ENCODE peak calls at places on chromosome 9, in nine cellular contexts. One of them, this sample, is unnamed.

GRCh38 chr9:89026878-89027277 is 35.6 kb downstream of the S1PR3 start:
- DNase-seq in heart left ventricle: no peak
- DNase-seq in CD4-positive, alpha-beta memory T cell: no peak
- DNase-seq in stromal cell of bone marrow: no peak
- DNase-seq in HFFc6: no peak
- DNase-seq in Ammon's horn: no peak
- DNase-seq in stimulated activated CD4-positive, alpha-beta T cell treated with anti-CD3 and anti-CD28 coated beads, Interleukin-15, amount 100 ng/mL, for 24 hours: no peak
- DNase-seq in ELR: no peak
- DNase-seq in stimulated activated CD8-positive, alpha-beta memory T cell treated with anti-CD3 and anti-CD28 coated beads, Interleukin-4, amount 100 ng/mL, for 1 hour: no peak
- DNase-seq in this sample: no peak

GRCh38 chr9:113564804-113565237 is 101.3 kb downstream of the RGS3 start:
- DNase-seq in heart left ventricle: peak
- DNase-seq in CD4-positive, alpha-beta memory T cell: no peak
- DNase-seq in stromal cell of bone marrow: peak
- DNase-seq in HFFc6: peak
- DNase-seq in Ammon's horn: peak
- DNase-seq in stimulated activated CD4-positive, alpha-beta T cell treated with anti-CD3 and anti-CD28 coated beads, Interleukin-15, amount 100 ng/mL, for 24 hours: no peak
- DNase-seq in ELR: peak
- DNase-seq in stimulated activated CD8-positive, alpha-beta memory T cell treated with anti-CD3 and anti-CD28 coated beads, Interleukin-4, amount 100 ng/mL, for 1 hour: no peak
- DNase-seq in this sample: peak

GRCh38 chr9:94827584-94828304 is 101.2 kb downstream of the AOPEP start:
- DNase-seq in heart left ventricle: no peak
- DNase-seq in CD4-positive, alpha-beta memory T cell: no peak
- DNase-seq in stromal cell of bone marrow: no peak
- DNase-seq in HFFc6: no peak
- DNase-seq in Ammon's horn: no peak
- DNase-seq in stimulated activated CD4-positive, alpha-beta T cell treated with anti-CD3 and anti-CD28 coated beads, Interleukin-15, amount 100 ng/mL, for 24 hours: no peak
- DNase-seq in ELR: no peak
- DNase-seq in stimulated activated CD8-positive, alpha-beta memory T cell treated with anti-CD3 and anti-CD28 coated beads, Interleukin-4, amount 100 ng/mL, for 1 hour: no peak
- DNase-seq in this sample: no peak

GRCh38 chr9:91241909-91242308 is 119.8 kb downstream of the AUH start:
- DNase-seq in heart left ventricle: no peak
- DNase-seq in CD4-positive, alpha-beta memory T cell: no peak
- DNase-seq in stromal cell of bone marrow: no peak
- DNase-seq in HFFc6: no peak
- DNase-seq in Ammon's horn: peak
- DNase-seq in stimulated activated CD4-positive, alpha-beta T cell treated with anti-CD3 and anti-CD28 coated beads, Interleukin-15, amount 100 ng/mL, for 24 hours: no peak
- DNase-seq in ELR: no peak
- DNase-seq in stimulated activated CD8-positive, alpha-beta memory T cell treated with anti-CD3 and anti-CD28 coated beads, Interleukin-4, amount 100 ng/mL, for 1 hour: no peak
- DNase-seq in this sample: peak

GRCh38 chr9:115121140-115121710 is 3.3 kb upstream of the TNC start:
- DNase-seq in heart left ventricle: no peak
- DNase-seq in CD4-positive, alpha-beta memory T cell: no peak
- DNase-seq in stromal cell of bone marrow: no peak
- DNase-seq in HFFc6: no peak
- DNase-seq in Ammon's horn: no peak
- DNase-seq in stimulated activated CD4-positive, alpha-beta T cell treated with anti-CD3 and anti-CD28 coated beads, Interleukin-15, amount 100 ng/mL, for 24 hours: no peak
- DNase-seq in ELR: peak
- DNase-seq in stimulated activated CD8-positive, alpha-beta memory T cell treated with anti-CD3 and anti-CD28 coated beads, Interleukin-4, amount 100 ng/mL, for 1 hour: no peak
- DNase-seq in this sample: no peak

GRCh38 chr9:17481565-17481964 is 97.3 kb upstream of the SH3GL2 start:
- DNase-seq in heart left ventricle: no peak
- DNase-seq in CD4-positive, alpha-beta memory T cell: no peak
- DNase-seq in stromal cell of bone marrow: no peak
- DNase-seq in HFFc6: no peak
- DNase-seq in Ammon's horn: no peak
- DNase-seq in stimulated activated CD4-positive, alpha-beta T cell treated with anti-CD3 and anti-CD28 coated beads, Interleukin-15, amount 100 ng/mL, for 24 hours: no peak
- DNase-seq in ELR: no peak
- DNase-seq in stimulated activated CD8-positive, alpha-beta memory T cell treated with anti-CD3 and anti-CD28 coated beads, Interleukin-4, amount 100 ng/mL, for 1 hour: no peak
- DNase-seq in this sample: no peak

GRCh38 chr9:122075135-122076030 is 17.7 kb downstream of the TTLL11 start:
- DNase-seq in heart left ventricle: no peak
- DNase-seq in CD4-positive, alpha-beta memory T cell: no peak
- DNase-seq in stromal cell of bone marrow: no peak
- DNase-seq in HFFc6: peak
- DNase-seq in Ammon's horn: no peak
- DNase-seq in stimulated activated CD4-positive, alpha-beta T cell treated with anti-CD3 and anti-CD28 coated beads, Interleukin-15, amount 100 ng/mL, for 24 hours: no peak
- DNase-seq in ELR: peak
- DNase-seq in stimulated activated CD8-positive, alpha-beta memory T cell treated with anti-CD3 and anti-CD28 coated beads, Interleukin-4, amount 100 ng/mL, for 1 hour: no peak
- DNase-seq in this sample: no peak

GRCh38 chr9:101848485-101848919 is 110.1 kb upstream of the GRIN3A start:
- DNase-seq in heart left ventricle: no peak
- DNase-seq in CD4-positive, alpha-beta memory T cell: no peak
- DNase-seq in stromal cell of bone marrow: peak
- DNase-seq in HFFc6: no peak
- DNase-seq in Ammon's horn: no peak
- DNase-seq in stimulated activated CD4-positive, alpha-beta T cell treated with anti-CD3 and anti-CD28 coated beads, Interleukin-15, amount 100 ng/mL, for 24 hours: no peak
- DNase-seq in ELR: peak
- DNase-seq in stimulated activated CD8-positive, alpha-beta memory T cell treated with anti-CD3 and anti-CD28 coated beads, Interleukin-4, amount 100 ng/mL, for 1 hour: no peak
- DNase-seq in this sample: no peak

GRCh38 chr9:35001803-35002502 is 12.4 kb downstream of the DNAJB5 start:
- DNase-seq in heart left ventricle: no peak
- DNase-seq in CD4-positive, alpha-beta memory T cell: no peak
- DNase-seq in stromal cell of bone marrow: no peak
- DNase-seq in HFFc6: no peak
- DNase-seq in Ammon's horn: no peak
- DNase-seq in stimulated activated CD4-positive, alpha-beta T cell treated with anti-CD3 and anti-CD28 coated beads, Interleukin-15, amount 100 ng/mL, for 24 hours: no peak
- DNase-seq in ELR: peak
- DNase-seq in stimulated activated CD8-positive, alpha-beta memory T cell treated with anti-CD3 and anti-CD28 coated beads, Interleukin-4, amount 100 ng/mL, for 1 hour: no peak
- DNase-seq in this sample: no peak

GRCh38 chr9:1366300-1366699 is 316.1 kb downstream of the DMRT2 start:
- DNase-seq in heart left ventricle: no peak
- DNase-seq in CD4-positive, alpha-beta memory T cell: peak
- DNase-seq in stromal cell of bone marrow: no peak
- DNase-seq in HFFc6: no peak
- DNase-seq in Ammon's horn: no peak
- DNase-seq in stimulated activated CD4-positive, alpha-beta T cell treated with anti-CD3 and anti-CD28 coated beads, Interleukin-15, amount 100 ng/mL, for 24 hours: no peak
- DNase-seq in ELR: no peak
- DNase-seq in stimulated activated CD8-positive, alpha-beta memory T cell treated with anti-CD3 and anti-CD28 coated beads, Interleukin-4, amount 100 ng/mL, for 1 hour: no peak
- DNase-seq in this sample: no peak

GRCh38 chr9:16458696-16459420 is 411.6 kb downstream of the BNC2 start:
- DNase-seq in heart left ventricle: no peak
- DNase-seq in CD4-positive, alpha-beta memory T cell: no peak
- DNase-seq in stromal cell of bone marrow: no peak
- DNase-seq in HFFc6: no peak
- DNase-seq in Ammon's horn: no peak
- DNase-seq in stimulated activated CD4-positive, alpha-beta T cell treated with anti-CD3 and anti-CD28 coated beads, Interleukin-15, amount 100 ng/mL, for 24 hours: no peak
- DNase-seq in ELR: peak
- DNase-seq in stimulated activated CD8-positive, alpha-beta memory T cell treated with anti-CD3 and anti-CD28 coated beads, Interleukin-4, amount 100 ng/mL, for 1 hour: no peak
- DNase-seq in this sample: no peak

GRCh38 chr9:35658144-35658893 is at the start of gene CCDC107:
- DNase-seq in heart left ventricle: peak
- DNase-seq in CD4-positive, alpha-beta memory T cell: peak
- DNase-seq in stromal cell of bone marrow: no peak
- DNase-seq in HFFc6: peak
- DNase-seq in Ammon's horn: peak
- DNase-seq in stimulated activated CD4-positive, alpha-beta T cell treated with anti-CD3 and anti-CD28 coated beads, Interleukin-15, amount 100 ng/mL, for 24 hours: peak
- DNase-seq in ELR: peak
- DNase-seq in stimulated activated CD8-positive, alpha-beta memory T cell treated with anti-CD3 and anti-CD28 coated beads, Interleukin-4, amount 100 ng/mL, for 1 hour: peak
- DNase-seq in this sample: peak

GRCh38 chr9:105245720-105246161 is 1.3 kb downstream of the SLC44A1 start:
- DNase-seq in heart left ventricle: no peak
- DNase-seq in CD4-positive, alpha-beta memory T cell: no peak
- DNase-seq in stromal cell of bone marrow: no peak
- DNase-seq in HFFc6: no peak
- DNase-seq in Ammon's horn: no peak
- DNase-seq in stimulated activated CD4-positive, alpha-beta T cell treated with anti-CD3 and anti-CD28 coated beads, Interleukin-15, amount 100 ng/mL, for 24 hours: no peak
- DNase-seq in ELR: no peak
- DNase-seq in stimulated activated CD8-positive, alpha-beta memory T cell treated with anti-CD3 and anti-CD28 coated beads, Interleukin-4, amount 100 ng/mL, for 1 hour: no peak
- DNase-seq in this sample: no peak

GRCh38 chr9:78626971-78627370 is 330.0 kb downstream of the PSAT1 start:
- DNase-seq in heart left ventricle: no peak
- DNase-seq in CD4-positive, alpha-beta memory T cell: no peak
- DNase-seq in stromal cell of bone marrow: no peak
- DNase-seq in HFFc6: no peak
- DNase-seq in Ammon's horn: no peak
- DNase-seq in stimulated activated CD4-positive, alpha-beta T cell treated with anti-CD3 and anti-CD28 coated beads, Interleukin-15, amount 100 ng/mL, for 24 hours: no peak
- DNase-seq in ELR: no peak
- DNase-seq in stimulated activated CD8-positive, alpha-beta memory T cell treated with anti-CD3 and anti-CD28 coated beads, Interleukin-4, amount 100 ng/mL, for 1 hour: no peak
- DNase-seq in this sample: no peak

GRCh38 chr9:122158202-122158601 is 1.4 kb downstream of the NDUFA8 start:
- DNase-seq in heart left ventricle: no peak
- DNase-seq in CD4-positive, alpha-beta memory T cell: peak
- DNase-seq in stromal cell of bone marrow: no peak
- DNase-seq in HFFc6: peak
- DNase-seq in Ammon's horn: no peak
- DNase-seq in stimulated activated CD4-positive, alpha-beta T cell treated with anti-CD3 and anti-CD28 coated beads, Interleukin-15, amount 100 ng/mL, for 24 hours: peak
- DNase-seq in ELR: peak
- DNase-seq in stimulated activated CD8-positive, alpha-beta memory T cell treated with anti-CD3 and anti-CD28 coated beads, Interleukin-4, amount 100 ng/mL, for 1 hour: no peak
- DNase-seq in this sample: peak

GRCh38 chr9:75941066-75941465 is 50.6 kb downstream of the PCSK5 start:
- DNase-seq in heart left ventricle: no peak
- DNase-seq in CD4-positive, alpha-beta memory T cell: no peak
- DNase-seq in stromal cell of bone marrow: no peak
- DNase-seq in HFFc6: no peak
- DNase-seq in Ammon's horn: no peak
- DNase-seq in stimulated activated CD4-positive, alpha-beta T cell treated with anti-CD3 and anti-CD28 coated beads, Interleukin-15, amount 100 ng/mL, for 24 hours: no peak
- DNase-seq in ELR: no peak
- DNase-seq in stimulated activated CD8-positive, alpha-beta memory T cell treated with anti-CD3 and anti-CD28 coated beads, Interleukin-4, amount 100 ng/mL, for 1 hour: no peak
- DNase-seq in this sample: peak

GRCh38 chr9:120065151-120065550 is 514.8 kb downstream of the CDK5RAP2 start:
- DNase-seq in heart left ventricle: no peak
- DNase-seq in CD4-positive, alpha-beta memory T cell: no peak
- DNase-seq in stromal cell of bone marrow: no peak
- DNase-seq in HFFc6: no peak
- DNase-seq in Ammon's horn: no peak
- DNase-seq in stimulated activated CD4-positive, alpha-beta T cell treated with anti-CD3 and anti-CD28 coated beads, Interleukin-15, amount 100 ng/mL, for 24 hours: no peak
- DNase-seq in ELR: no peak
- DNase-seq in stimulated activated CD8-positive, alpha-beta memory T cell treated with anti-CD3 and anti-CD28 coated beads, Interleukin-4, amount 100 ng/mL, for 1 hour: no peak
- DNase-seq in this sample: no peak

GRCh38 chr9:95923794-95924193 is 48.3 kb downstream of the ERCC6L2 start:
- DNase-seq in heart left ventricle: no peak
- DNase-seq in CD4-positive, alpha-beta memory T cell: no peak
- DNase-seq in stromal cell of bone marrow: no peak
- DNase-seq in HFFc6: no peak
- DNase-seq in Ammon's horn: no peak
- DNase-seq in stimulated activated CD4-positive, alpha-beta T cell treated with anti-CD3 and anti-CD28 coated beads, Interleukin-15, amount 100 ng/mL, for 24 hours: no peak
- DNase-seq in ELR: no peak
- DNase-seq in stimulated activated CD8-positive, alpha-beta memory T cell treated with anti-CD3 and anti-CD28 coated beads, Interleukin-4, amount 100 ng/mL, for 1 hour: no peak
- DNase-seq in this sample: no peak

GRCh38 chr9:2087500-2088313 is 72.6 kb downstream of the SMARCA2 start:
- DNase-seq in heart left ventricle: no peak
- DNase-seq in CD4-positive, alpha-beta memory T cell: peak
- DNase-seq in stromal cell of bone marrow: peak
- DNase-seq in HFFc6: peak
- DNase-seq in Ammon's horn: peak
- DNase-seq in stimulated activated CD4-positive, alpha-beta T cell treated with anti-CD3 and anti-CD28 coated beads, Interleukin-15, amount 100 ng/mL, for 24 hours: peak
- DNase-seq in ELR: peak
- DNase-seq in stimulated activated CD8-positive, alpha-beta memory T cell treated with anti-CD3 and anti-CD28 coated beads, Interleukin-4, amount 100 ng/mL, for 1 hour: no peak
- DNase-seq in this sample: no peak

GRCh38 chr9:34929506-34930102 is 28.5 kb upstream of the PHF24 start:
- DNase-seq in heart left ventricle: no peak
- DNase-seq in CD4-positive, alpha-beta memory T cell: peak
- DNase-seq in stromal cell of bone marrow: no peak
- DNase-seq in HFFc6: no peak
- DNase-seq in Ammon's horn: peak
- DNase-seq in stimulated activated CD4-positive, alpha-beta T cell treated with anti-CD3 and anti-CD28 coated beads, Interleukin-15, amount 100 ng/mL, for 24 hours: peak
- DNase-seq in ELR: peak
- DNase-seq in stimulated activated CD8-positive, alpha-beta memory T cell treated with anti-CD3 and anti-CD28 coated beads, Interleukin-4, amount 100 ng/mL, for 1 hour: no peak
- DNase-seq in this sample: peak

GRCh38 chr9:132243156-132244074 is 81.6 kb downstream of the NTNG2 start:
- DNase-seq in heart left ventricle: no peak
- DNase-seq in CD4-positive, alpha-beta memory T cell: no peak
- DNase-seq in stromal cell of bone marrow: no peak
- DNase-seq in HFFc6: peak
- DNase-seq in Ammon's horn: no peak
- DNase-seq in stimulated activated CD4-positive, alpha-beta T cell treated with anti-CD3 and anti-CD28 coated beads, Interleukin-15, amount 100 ng/mL, for 24 hours: no peak
- DNase-seq in ELR: peak
- DNase-seq in stimulated activated CD8-positive, alpha-beta memory T cell treated with anti-CD3 and anti-CD28 coated beads, Interleukin-4, amount 100 ng/mL, for 1 hour: no peak
- DNase-seq in this sample: no peak

GRCh38 chr9:14533867-14534650 is 159.2 kb downstream of the ZDHHC21 start:
- DNase-seq in heart left ventricle: no peak
- DNase-seq in CD4-positive, alpha-beta memory T cell: no peak
- DNase-seq in stromal cell of bone marrow: no peak
- DNase-seq in HFFc6: no peak
- DNase-seq in Ammon's horn: no peak
- DNase-seq in stimulated activated CD4-positive, alpha-beta T cell treated with anti-CD3 and anti-CD28 coated beads, Interleukin-15, amount 100 ng/mL, for 24 hours: no peak
- DNase-seq in ELR: no peak
- DNase-seq in stimulated activated CD8-positive, alpha-beta memory T cell treated with anti-CD3 and anti-CD28 coated beads, Interleukin-4, amount 100 ng/mL, for 1 hour: no peak
- DNase-seq in this sample: no peak

GRCh38 chr9:137393176-137394150 is 29.5 kb downstream of the EXD3 start:
- DNase-seq in heart left ventricle: no peak
- DNase-seq in CD4-positive, alpha-beta memory T cell: no peak
- DNase-seq in stromal cell of bone marrow: no peak
- DNase-seq in HFFc6: no peak
- DNase-seq in Ammon's horn: no peak
- DNase-seq in stimulated activated CD4-positive, alpha-beta T cell treated with anti-CD3 and anti-CD28 coated beads, Interleukin-15, amount 100 ng/mL, for 24 hours: no peak
- DNase-seq in ELR: no peak
- DNase-seq in stimulated activated CD8-positive, alpha-beta memory T cell treated with anti-CD3 and anti-CD28 coated beads, Interleukin-4, amount 100 ng/mL, for 1 hour: no peak
- DNase-seq in this sample: no peak

GRCh38 chr9:128636024-128636390 is 20.6 kb downstream of the DYNC2I2 start:
- DNase-seq in heart left ventricle: peak
- DNase-seq in CD4-positive, alpha-beta memory T cell: no peak
- DNase-seq in stromal cell of bone marrow: no peak
- DNase-seq in HFFc6: no peak
- DNase-seq in Ammon's horn: no peak
- DNase-seq in stimulated activated CD4-positive, alpha-beta T cell treated with anti-CD3 and anti-CD28 coated beads, Interleukin-15, amount 100 ng/mL, for 24 hours: no peak
- DNase-seq in ELR: peak
- DNase-seq in stimulated activated CD8-positive, alpha-beta memory T cell treated with anti-CD3 and anti-CD28 coated beads, Interleukin-4, amount 100 ng/mL, for 1 hour: no peak
- DNase-seq in this sample: peak

GRCh38 chr9:87290241-87290700 is 207.4 kb upstream of the DAPK1 start:
- DNase-seq in heart left ventricle: no peak
- DNase-seq in CD4-positive, alpha-beta memory T cell: no peak
- DNase-seq in stromal cell of bone marrow: no peak
- DNase-seq in HFFc6: peak
- DNase-seq in Ammon's horn: no peak
- DNase-seq in stimulated activated CD4-positive, alpha-beta T cell treated with anti-CD3 and anti-CD28 coated beads, Interleukin-15, amount 100 ng/mL, for 24 hours: no peak
- DNase-seq in ELR: peak
- DNase-seq in stimulated activated CD8-positive, alpha-beta memory T cell treated with anti-CD3 and anti-CD28 coated beads, Interleukin-4, amount 100 ng/mL, for 1 hour: no peak
- DNase-seq in this sample: peak

GRCh38 chr9:137009938-137010732 is 13.8 kb upstream of the CLIC3 start:
- DNase-seq in heart left ventricle: no peak
- DNase-seq in CD4-positive, alpha-beta memory T cell: no peak
- DNase-seq in stromal cell of bone marrow: no peak
- DNase-seq in HFFc6: no peak
- DNase-seq in Ammon's horn: no peak
- DNase-seq in stimulated activated CD4-positive, alpha-beta T cell treated with anti-CD3 and anti-CD28 coated beads, Interleukin-15, amount 100 ng/mL, for 24 hours: no peak
- DNase-seq in ELR: no peak
- DNase-seq in stimulated activated CD8-positive, alpha-beta memory T cell treated with anti-CD3 and anti-CD28 coated beads, Interleukin-4, amount 100 ng/mL, for 1 hour: no peak
- DNase-seq in this sample: no peak

GRCh38 chr9:126515873-126516505 is 97.7 kb upstream of the LMX1B start:
- DNase-seq in heart left ventricle: no peak
- DNase-seq in CD4-positive, alpha-beta memory T cell: no peak
- DNase-seq in stromal cell of bone marrow: no peak
- DNase-seq in HFFc6: no peak
- DNase-seq in Ammon's horn: no peak
- DNase-seq in stimulated activated CD4-positive, alpha-beta T cell treated with anti-CD3 and anti-CD28 coated beads, Interleukin-15, amount 100 ng/mL, for 24 hours: no peak
- DNase-seq in ELR: no peak
- DNase-seq in stimulated activated CD8-positive, alpha-beta memory T cell treated with anti-CD3 and anti-CD28 coated beads, Interleukin-4, amount 100 ng/mL, for 1 hour: no peak
- DNase-seq in this sample: no peak

GRCh38 chr9:90065851-90066250 is 461.0 kb downstream of the GADD45G start:
- DNase-seq in heart left ventricle: no peak
- DNase-seq in CD4-positive, alpha-beta memory T cell: no peak
- DNase-seq in stromal cell of bone marrow: no peak
- DNase-seq in HFFc6: no peak
- DNase-seq in Ammon's horn: no peak
- DNase-seq in stimulated activated CD4-positive, alpha-beta T cell treated with anti-CD3 and anti-CD28 coated beads, Interleukin-15, amount 100 ng/mL, for 24 hours: no peak
- DNase-seq in ELR: no peak
- DNase-seq in stimulated activated CD8-positive, alpha-beta memory T cell treated with anti-CD3 and anti-CD28 coated beads, Interleukin-4, amount 100 ng/mL, for 1 hour: no peak
- DNase-seq in this sample: no peak

GRCh38 chr9:33025572-33026347 is 687 bp downstream of the DNAJA1 start:
- DNase-seq in heart left ventricle: peak
- DNase-seq in CD4-positive, alpha-beta memory T cell: peak
- DNase-seq in stromal cell of bone marrow: peak
- DNase-seq in HFFc6: peak
- DNase-seq in Ammon's horn: peak
- DNase-seq in stimulated activated CD4-positive, alpha-beta T cell treated with anti-CD3 and anti-CD28 coated beads, Interleukin-15, amount 100 ng/mL, for 24 hours: peak
- DNase-seq in ELR: peak
- DNase-seq in stimulated activated CD8-positive, alpha-beta memory T cell treated with anti-CD3 and anti-CD28 coated beads, Interleukin-4, amount 100 ng/mL, for 1 hour: peak
- DNase-seq in this sample: peak

GRCh38 chr9:21969011-21969935 is 24.9 kb downstream of the CDKN2A start:
- DNase-seq in heart left ventricle: no peak
- DNase-seq in CD4-positive, alpha-beta memory T cell: no peak
- DNase-seq in stromal cell of bone marrow: no peak
- DNase-seq in HFFc6: no peak
- DNase-seq in Ammon's horn: no peak
- DNase-seq in stimulated activated CD4-positive, alpha-beta T cell treated with anti-CD3 and anti-CD28 coated beads, Interleukin-15, amount 100 ng/mL, for 24 hours: no peak
- DNase-seq in ELR: no peak
- DNase-seq in stimulated activated CD8-positive, alpha-beta memory T cell treated with anti-CD3 and anti-CD28 coated beads, Interleukin-4, amount 100 ng/mL, for 1 hour: no peak
- DNase-seq in this sample: no peak

GRCh38 chr9:131813116-131813515 is 73.2 kb upstream of the RAPGEF1 start:
- DNase-seq in heart left ventricle: no peak
- DNase-seq in CD4-positive, alpha-beta memory T cell: no peak
- DNase-seq in stromal cell of bone marrow: no peak
- DNase-seq in HFFc6: no peak
- DNase-seq in Ammon's horn: no peak
- DNase-seq in stimulated activated CD4-positive, alpha-beta T cell treated with anti-CD3 and anti-CD28 coated beads, Interleukin-15, amount 100 ng/mL, for 24 hours: no peak
- DNase-seq in ELR: peak
- DNase-seq in stimulated activated CD8-positive, alpha-beta memory T cell treated with anti-CD3 and anti-CD28 coated beads, Interleukin-4, amount 100 ng/mL, for 1 hour: no peak
- DNase-seq in this sample: no peak

This sample was measured in thyroid gland.